ENCODE peak calls at places on chromosomes 16 and 17, in seven cellular contexts. One of them, this sample, is unnamed. For H3K4me1, the result is how much of the 10 kb centered on the place peaks cover.

GRCh38 chr17:40461036-40461721 is 17.9 kb downstream of the IGFBP4 start:
- DNase-seq in tibial nerve: no peak
- DNase-seq in heart right ventricle: no peak
- DNase-seq in Caco-2: no peak
- DNase-seq in OCI-LY7: no peak
- DNase-seq in H1: no peak
- DNase-seq in SJCRH30: no peak
- DNase-seq in this sample: peak

GRCh38 chr16:9053006-9053601 is 38.3 kb upstream of the HAPSTR1 start:
- DNase-seq in tibial nerve: no peak
- DNase-seq in heart right ventricle: peak
- DNase-seq in Caco-2: peak
- DNase-seq in OCI-LY7: peak
- DNase-seq in H1: peak
- DNase-seq in SJCRH30: peak
- DNase-seq in this sample: peak

GRCh38 chr16:87897563-87898505 is 28.5 kb upstream of the SLC7A5 start:
- DNase-seq in tibial nerve: no peak
- DNase-seq in heart right ventricle: no peak
- DNase-seq in Caco-2: no peak
- DNase-seq in OCI-LY7: peak
- DNase-seq in H1: no peak
- DNase-seq in SJCRH30: no peak
- DNase-seq in this sample: no peak

GRCh38 chr16:78669994-78670393 is 570.5 kb downstream of the WWOX start:
- DNase-seq in tibial nerve: no peak
- DNase-seq in heart right ventricle: peak
- DNase-seq in Caco-2: no peak
- DNase-seq in OCI-LY7: no peak
- DNase-seq in H1: no peak
- DNase-seq in SJCRH30: no peak
- DNase-seq in this sample: no peak

GRCh38 chr17:41919165-41919817 is 540 bp upstream of the ACLY start:
- DNase-seq in tibial nerve: peak
- DNase-seq in heart right ventricle: no peak
- DNase-seq in Caco-2: peak
- DNase-seq in OCI-LY7: no peak
- DNase-seq in H1: peak
- DNase-seq in SJCRH30: no peak
- DNase-seq in this sample: peak

GRCh38 chr16:80366023-80366422 is 174.8 kb upstream of the DYNLRB2 start:
- DNase-seq in tibial nerve: no peak
- DNase-seq in heart right ventricle: no peak
- DNase-seq in Caco-2: no peak
- DNase-seq in OCI-LY7: no peak
- DNase-seq in H1: no peak
- DNase-seq in SJCRH30: no peak
- DNase-seq in this sample: no peak

GRCh38 chr17:32350662-32351418 is 883 bp downstream of the ZNF207 start:
- DNase-seq in tibial nerve: peak
- DNase-seq in heart right ventricle: no peak
- DNase-seq in Caco-2: peak
- DNase-seq in OCI-LY7: peak
- DNase-seq in H1: no peak
- DNase-seq in SJCRH30: peak
- DNase-seq in this sample: peak

GRCh38 chr16:84275562-84276151 is 19.0 kb upstream of the WFDC1 start:
- DNase-seq in tibial nerve: no peak
- DNase-seq in heart right ventricle: no peak
- DNase-seq in Caco-2: no peak
- DNase-seq in OCI-LY7: no peak
- DNase-seq in H1: no peak
- DNase-seq in SJCRH30: no peak
- DNase-seq in this sample: no peak

GRCh38 chr17:35245196-35245486 is 2.3 kb downstream of the SLFN5 start:
- DNase-seq in tibial nerve: no peak
- DNase-seq in heart right ventricle: no peak
- DNase-seq in Caco-2: no peak
- DNase-seq in OCI-LY7: no peak
- DNase-seq in H1: no peak
- DNase-seq in SJCRH30: peak
- DNase-seq in this sample: no peak

GRCh38 chr17:4658478-4659305 is 17.2 kb upstream of the ALOX15 start:
- DNase-seq in tibial nerve: no peak
- DNase-seq in heart right ventricle: no peak
- DNase-seq in Caco-2: no peak
- DNase-seq in OCI-LY7: no peak
- DNase-seq in H1: no peak
- DNase-seq in SJCRH30: no peak
- DNase-seq in this sample: peak

GRCh38 chr17:17994271-17994670 is 21.6 kb downstream of the DRC3 start:
- DNase-seq in tibial nerve: no peak
- DNase-seq in heart right ventricle: peak
- DNase-seq in Caco-2: no peak
- DNase-seq in OCI-LY7: peak
- DNase-seq in H1: peak
- DNase-seq in SJCRH30: peak
- DNase-seq in this sample: peak

GRCh38 chr16:57166951-57167350 is 18.9 kb downstream of the PSME3IP1 start:
- DNase-seq in tibial nerve: no peak
- DNase-seq in heart right ventricle: no peak
- DNase-seq in Caco-2: no peak
- DNase-seq in OCI-LY7: no peak
- DNase-seq in H1: no peak
- DNase-seq in SJCRH30: no peak
- DNase-seq in this sample: no peak

GRCh38 chr17:81428945-81429344 is 33.7 kb downstream of the BAHCC1 start:
- DNase-seq in tibial nerve: no peak
- DNase-seq in heart right ventricle: no peak
- DNase-seq in Caco-2: no peak
- DNase-seq in OCI-LY7: no peak
- DNase-seq in H1: no peak
- DNase-seq in SJCRH30: no peak
- DNase-seq in this sample: no peak

GRCh38 chr17:81429813-81430510 is 34.7 kb downstream of the BAHCC1 start:
- DNase-seq in tibial nerve: no peak
- DNase-seq in heart right ventricle: peak
- DNase-seq in Caco-2: peak
- DNase-seq in OCI-LY7: no peak
- DNase-seq in H1: no peak
- DNase-seq in SJCRH30: peak
- DNase-seq in this sample: peak

GRCh38 chr17:81428121-81428515 is 32.9 kb downstream of the BAHCC1 start:
- DNase-seq in tibial nerve: no peak
- DNase-seq in heart right ventricle: no peak
- DNase-seq in Caco-2: no peak
- DNase-seq in OCI-LY7: no peak
- DNase-seq in H1: no peak
- DNase-seq in SJCRH30: peak
- DNase-seq in this sample: no peak

GRCh38 chr17:81428521-81428920 is 33.3 kb downstream of the BAHCC1 start:
- DNase-seq in tibial nerve: no peak
- DNase-seq in heart right ventricle: no peak
- DNase-seq in Caco-2: no peak
- DNase-seq in OCI-LY7: no peak
- DNase-seq in H1: no peak
- DNase-seq in SJCRH30: peak
- DNase-seq in this sample: no peak

GRCh38 chr17:81429353-81429774 is 34.1 kb downstream of the BAHCC1 start:
- DNase-seq in tibial nerve: peak
- DNase-seq in heart right ventricle: peak
- DNase-seq in Caco-2: no peak
- DNase-seq in OCI-LY7: no peak
- DNase-seq in H1: no peak
- DNase-seq in SJCRH30: peak
- DNase-seq in this sample: peak
- H3K4me3 ChIP-seq in tibial nerve: no peak
- H3K4me3 ChIP-seq in heart right ventricle: peak
- H3K4me3 ChIP-seq in Caco-2: no peak
- H3K4me3 ChIP-seq in OCI-LY7: no peak
- H3K4me3 ChIP-seq in H1: no peak
- H3K4me3 ChIP-seq in SJCRH30: peak
- H3K4me3 ChIP-seq in this sample: no peak

DNA sequence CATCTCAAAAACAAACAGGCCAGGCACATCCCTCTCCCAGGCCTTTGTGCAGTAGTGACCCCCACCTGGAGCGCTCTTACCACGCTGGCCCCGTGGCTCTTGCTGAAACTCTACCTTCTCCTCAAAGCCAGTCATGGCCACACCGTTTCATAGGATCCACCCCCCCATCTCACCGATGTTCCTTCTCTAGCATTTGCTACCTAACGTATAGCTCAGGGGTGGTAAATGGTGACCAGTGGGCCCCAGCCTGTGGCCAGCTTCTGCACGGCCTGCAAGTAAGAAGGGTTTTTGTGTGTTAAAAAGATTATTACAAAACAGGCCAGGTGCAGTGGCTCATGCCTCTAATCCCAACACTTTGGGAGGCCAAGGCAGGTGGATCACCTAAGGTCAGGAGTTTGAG is 43.8 kb downstream of the RMI2 start:
- DNase-seq in tibial nerve: no peak
- DNase-seq in heart right ventricle: no peak
- DNase-seq in Caco-2: no peak
- DNase-seq in OCI-LY7: no peak
- DNase-seq in H1: no peak
- DNase-seq in SJCRH30: no peak
- DNase-seq in this sample: no peak
- H3K4me1 ChIP-seq in tibial nerve: under half
- H3K4me1 ChIP-seq in heart right ventricle: under half
- H3K4me1 ChIP-seq in Caco-2: under half
- H3K4me1 ChIP-seq in OCI-LY7: under half
- H3K4me1 ChIP-seq in H1: under half
- H3K4me1 ChIP-seq in SJCRH30: under half
- H3K4me1 ChIP-seq in this sample: under half

GRCh38 chr17:68034452-68034776 is 1.1 kb upstream of the KPNA2 start:
- DNase-seq in tibial nerve: no peak
- DNase-seq in heart right ventricle: no peak
- DNase-seq in Caco-2: no peak
- DNase-seq in OCI-LY7: no peak
- DNase-seq in H1: no peak
- DNase-seq in SJCRH30: no peak
- DNase-seq in this sample: no peak
- H3K4me3 ChIP-seq in tibial nerve: peak
- H3K4me3 ChIP-seq in heart right ventricle: no peak
- H3K4me3 ChIP-seq in Caco-2: peak
- H3K4me3 ChIP-seq in OCI-LY7: peak
- H3K4me3 ChIP-seq in H1: no peak
- H3K4me3 ChIP-seq in SJCRH30: peak
- H3K4me3 ChIP-seq in this sample: peak

GRCh38 chr17:76996741-76997694 is 128.8 kb downstream of the MGAT5B start:
- DNase-seq in tibial nerve: no peak
- DNase-seq in heart right ventricle: no peak
- DNase-seq in Caco-2: no peak
- DNase-seq in OCI-LY7: peak
- DNase-seq in H1: no peak
- DNase-seq in SJCRH30: no peak
- DNase-seq in this sample: no peak

GRCh38 chr17:76993636-76994035 is 125.4 kb downstream of the MGAT5B start:
- DNase-seq in tibial nerve: no peak
- DNase-seq in heart right ventricle: no peak
- DNase-seq in Caco-2: no peak
- DNase-seq in OCI-LY7: peak
- DNase-seq in H1: no peak
- DNase-seq in SJCRH30: no peak
- DNase-seq in this sample: no peak

GRCh38 chr17:76997981-76998531 is 129.9 kb downstream of the MGAT5B start:
- DNase-seq in tibial nerve: no peak
- DNase-seq in heart right ventricle: no peak
- DNase-seq in Caco-2: no peak
- DNase-seq in OCI-LY7: peak
- DNase-seq in H1: no peak
- DNase-seq in SJCRH30: peak
- DNase-seq in this sample: no peak

GRCh38 chr17:76994237-76994637 is 126.0 kb downstream of the MGAT5B start:
- DNase-seq in tibial nerve: no peak
- DNase-seq in heart right ventricle: no peak
- DNase-seq in Caco-2: no peak
- DNase-seq in OCI-LY7: no peak
- DNase-seq in H1: no peak
- DNase-seq in SJCRH30: no peak
- DNase-seq in this sample: no peak

DNA sequence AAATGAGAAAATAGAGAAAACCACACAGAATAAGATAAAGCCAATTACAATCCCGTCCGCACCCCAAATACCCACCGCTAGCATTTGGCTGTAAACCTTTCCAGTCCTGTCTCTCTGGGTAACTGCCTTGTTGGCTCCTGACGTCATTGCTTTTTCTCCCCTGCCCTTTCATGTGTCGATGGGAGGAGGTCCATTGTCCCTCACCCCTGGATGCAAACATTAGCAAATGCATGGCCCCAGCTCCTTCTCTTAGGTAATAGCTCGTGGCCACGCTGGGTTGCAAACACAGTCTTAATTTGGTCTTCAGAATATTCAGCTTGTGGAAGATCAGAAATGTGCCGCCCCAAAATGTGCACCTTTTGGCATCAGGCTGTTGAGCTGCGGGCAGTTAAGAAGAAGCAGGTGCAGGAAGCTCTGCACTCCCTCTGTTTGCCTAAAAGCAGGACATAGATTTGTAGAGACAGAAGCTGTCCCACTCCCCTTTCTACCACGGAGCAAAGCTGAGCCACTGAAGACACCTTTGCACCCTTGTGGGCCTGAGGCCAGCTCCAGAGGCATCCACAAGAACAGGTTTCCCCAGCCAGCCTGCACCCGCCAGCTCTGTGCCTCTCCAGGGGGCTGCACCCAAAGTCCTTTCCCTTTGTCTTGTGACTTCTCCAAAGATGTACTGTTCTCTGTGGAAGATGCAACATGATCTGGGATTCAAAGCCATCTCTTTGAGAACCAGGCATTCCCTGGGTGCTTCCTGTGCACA is 127.3 kb downstream of the MGAT5B start:
- DNase-seq in tibial nerve: no peak
- DNase-seq in heart right ventricle: no peak
- DNase-seq in Caco-2: peak
- DNase-seq in OCI-LY7: peak
- DNase-seq in H1: no peak
- DNase-seq in SJCRH30: no peak
- DNase-seq in this sample: no peak
- H3K4me1 ChIP-seq in tibial nerve: under half
- H3K4me1 ChIP-seq in heart right ventricle: under half
- H3K4me1 ChIP-seq in Caco-2: under half
- H3K4me1 ChIP-seq in OCI-LY7: half or more
- H3K4me1 ChIP-seq in H1: under half
- H3K4me1 ChIP-seq in SJCRH30: under half
- H3K4me1 ChIP-seq in this sample: under half

This sample was measured in hepatocyte.